ENCODE peak calls at places on chromosomes 11 and 22, in six cellular contexts. V is fibroblast of the conjunctiva, T is foreskin melanocyte, M is EH, G is NCI-H1436, H is left lobe of liver. R is an unnamed sample.

GRCh38 chr11:92941676-92942571 is 27.5 kb upstream of the MTNR1B start:
- DNase-seq in V (peak), H (no peak), G (no peak), M (peak), T (peak), R (no peak)

GRCh38 chr11:36295926-36296325 is at the start of gene PRR5L:
- DNase-seq in T (no peak), H (no peak), G (no peak), M (no peak), V (no peak), R (no peak)

GRCh38 chr22:46618667-46619066 is 1.5 kb upstream of the GRAMD4 start:
- DNase-seq in H (no peak), M (no peak), T (no peak), G (no peak), V (no peak), R (no peak)

GRCh38 chr22:26485013-26485412 is 1.3 kb downstream of the SRRD start:
- DNase-seq in T (no peak), M (peak), H (no peak), V (no peak), G (no peak), R (no peak)

GRCh38 chr22:32534252-32535215 is 59.9 kb downstream of the FBXO7 start:
- DNase-seq in M (peak), T (no peak), G (no peak), V (no peak), H (peak), R (no peak)

GRCh38 chr11:83105167-83105566 is 33.5 kb upstream of the RAB30 start:
- DNase-seq in M (no peak), T (peak), H (no peak), G (no peak), V (no peak), R (no peak)

GRCh38 chr11:93846411-93846810 is 4.0 kb downstream of the VSTM5 start:
- DNase-seq in G (no peak), T (no peak), H (no peak), V (no peak), M (peak), R (no peak)

GRCh38 chr11:17760102-17761029 is 25.8 kb downstream of the KCNC1 start:
- DNase-seq in M (peak), H (peak), G (peak), V (peak), T (no peak), R (peak)

GRCh38 chr11:9799901-9800300 is 136.0 kb downstream of the SWAP70 start:
- DNase-seq in H (no peak), V (peak), M (peak), G (no peak), T (no peak), R (no peak)

R was measured in activated CD8-positive, alpha-beta memory T cell treated with anti-CD3 and anti-CD28 coated beads, Interleukin-2, amount 10 ng/mL, durations not matched to agents 7 days and 5 days.